ENCODE peak calls at places on chromosomes 13 and 19, in six cellular contexts. F, V, U, Z, I and Q are unnamed samples.

GRCh38 chr13:113393226-113393571 is 29.3 kb upstream of the GRTP1 start:
- DNase-seq in F (no peak), Z (no peak), I (no peak), V (no peak), U (no peak), Q (no peak)

GRCh38 chr19:5237190-5237780 is 103.3 kb downstream of the PTPRS start:
- DNase-seq in I (no peak), F (no peak), Z (no peak), U (no peak), V (no peak), Q (no peak)

GRCh38 chr13:98446234-98446621 is 130.7 kb downstream of the STK24 start:
- DNase-seq in F (no peak), I (no peak), Z (no peak), V (no peak), U (no peak), Q (no peak)

GRCh38 chr13:113776231-113777125 is 17.5 kb downstream of the TMEM255B start:
- DNase-seq in Z (no peak), F (no peak), V (no peak), I (no peak), U (no peak), Q (no peak)

GRCh38 chr19:14116918-14117578 is 514 bp downstream of the PRKACA start:
- DNase-seq in V (peak; percentile 17), U (no peak), I (no peak), Z (no peak), F (no peak), Q (peak; percentile 42)

GRCh38 chr19:38709119-38709518 is 35.2 kb downstream of the CAPN12 start:
- DNase-seq in F (no peak), Z (no peak), V (no peak), U (no peak), I (no peak), Q (no peak)

GRCh38 chr13:64087624-64088023 is 2672.0 kb upstream of the PCDH20 start:
- DNase-seq in F (no peak), U (no peak), I (no peak), V (no peak), Z (no peak), Q (no peak)

GRCh38 chr13:91280806-91281205 is 66.7 kb upstream of the MIR17HG start:
- DNase-seq in Z (no peak), V (no peak), U (no peak), F (no peak), I (no peak), Q (no peak)

GRCh38 chr13:109684836-109685602 is 101.4 kb downstream of the IRS2 start:
- DNase-seq in U (no peak), I (no peak), F (peak; percentile 64), Z (no peak), V (peak; percentile 96), Q (peak; percentile 41)

GRCh38 chr13:30739646-30740642 is 4.6 kb downstream of the ALOX5AP start:
- DNase-seq in F (peak; percentile 90), V (peak; percentile 97), I (peak; percentile 95), Z (no peak), U (peak; percentile 52), Q (no peak)

GRCh38 chr13:89267734-89268133 is 1596.6 kb downstream of the SLITRK5 start:
- DNase-seq in F (peak; percentile 5), U (no peak), V (no peak), Z (no peak), I (no peak), Q (no peak)

GRCh38 chr19:15038304-15038703 is 11.0 kb upstream of the CASP14 start:
- DNase-seq in U (no peak), Z (no peak), V (peak; percentile 98), F (no peak), I (no peak), Q (no peak)

GRCh38 chr13:72960541-72960940 is 98.3 kb upstream of the KLF5 start:
- DNase-seq in U (no peak), V (peak; percentile 88), Z (no peak), F (no peak), I (no peak), Q (peak; percentile 29)

GRCh38 chr19:741506-742131 is 9.3 kb upstream of the MISP start:
- DNase-seq in Z (no peak), F (no peak), V (no peak), U (no peak), I (no peak), Q (no peak)

GRCh38 chr13:51432576-51432975 is 20.3 kb downstream of the INTS6 start:
- DNase-seq in I (no peak), F (no peak), Z (no peak), V (no peak), U (no peak), Q (no peak)

GRCh38 chr13:20882206-20882605 is 20.3 kb downstream of the XPO4 start:
- DNase-seq in I (peak; percentile 8), F (no peak), U (no peak), Z (no peak), V (no peak), Q (no peak)

GRCh38 chr13:103607995-103608394 is 541.8 kb upstream of the SLC10A2 start:
- DNase-seq in I (no peak), U (no peak), V (no peak), Z (no peak), F (no peak), Q (no peak)

GRCh38 chr19:19817357-19817756 is 4.2 kb downstream of the ZNF506 start:
- DNase-seq in V (no peak), F (no peak), Z (no peak), I (no peak), U (no peak), Q (no peak)

GRCh38 chr13:26872444-26873173 is 112.0 kb upstream of the GPR12 start:
- DNase-seq in F (peak; percentile 24), U (peak; percentile 24), Z (peak; percentile 59), V (no peak), I (peak; percentile 31), Q (peak; percentile 77)

GRCh38 chr19:53192771-53193533 is at the start of gene ZNF665:
- DNase-seq in F (peak; percentile 88), U (no peak), V (peak; percentile 78), I (peak; percentile 82), Z (peak; percentile 56), Q (peak; percentile 93)

GRCh38 chr13:110938662-110939421 is 24.0 kb upstream of the ANKRD10 start:
- DNase-seq in Z (no peak), U (no peak), F (no peak), I (no peak), V (no peak), Q (no peak)

GRCh38 chr13:107834717-107835116 is 380.6 kb downstream of the LIG4 start:
- DNase-seq in I (peak; percentile 31), Z (no peak), F (no peak), V (no peak), U (no peak), Q (no peak)

GRCh38 chr13:33730147-33730546 is 87.8 kb upstream of the RFC3 start:
- DNase-seq in Z (no peak), I (no peak), F (no peak), V (no peak), U (no peak), Q (no peak)

GRCh38 chr13:33918199-33918932 is 100.4 kb downstream of the RFC3 start:
- DNase-seq in I (peak; percentile 71), V (peak; percentile 71), F (peak; percentile 87), U (no peak), Z (no peak), Q (no peak)

GRCh38 chr13:46565808-46566750 is 13.1 kb downstream of the LRCH1 start:
- DNase-seq in Z (no peak), F (no peak), U (no peak), V (no peak), I (no peak), Q (no peak)
- H3K4me2 ChIP-seq in Z (no peak overlapping the region), F (no peak overlapping the region), U (no peak overlapping the region), V (no peak overlapping the region), I (peak overlapping the region; percentile 4), Q (peak overlapping the region; percentile 49)

DNA sequence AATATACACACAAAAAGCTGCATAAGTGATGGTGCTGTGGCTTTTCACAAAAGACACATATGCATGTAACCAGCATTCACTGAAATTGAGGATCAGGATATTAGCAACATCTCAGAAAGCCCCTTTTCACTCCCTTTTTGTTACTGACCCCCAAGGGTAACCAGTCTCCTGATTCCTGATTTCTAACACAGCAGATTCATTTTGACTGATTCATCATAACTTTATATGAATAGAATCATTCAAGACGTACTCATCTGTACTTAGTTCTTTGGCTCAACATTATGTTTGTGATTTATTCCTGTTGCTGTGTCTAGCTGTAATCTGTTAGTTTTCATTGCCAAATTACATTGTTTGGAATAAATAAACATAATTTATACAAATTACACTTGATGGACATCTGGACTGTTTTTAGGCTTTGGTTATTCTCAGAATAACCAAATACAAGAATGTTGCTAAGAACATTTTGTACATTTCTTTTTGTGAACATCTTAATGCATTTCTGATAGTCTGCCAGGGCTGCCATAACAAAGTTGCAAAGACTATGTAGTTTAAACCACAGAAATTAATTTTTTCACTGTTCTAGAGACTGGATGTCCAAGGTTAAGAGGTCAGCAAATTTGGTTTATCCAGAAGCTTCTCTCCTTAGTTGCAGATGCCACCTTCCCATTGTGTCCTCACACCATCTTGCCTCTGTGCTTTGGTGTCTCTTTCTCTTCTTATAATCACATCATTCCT is 62.7 kb upstream of the EDNRB start:
- DNase-seq in I (peak; percentile 13), U (no peak), Z (no peak), V (no peak), F (peak; percentile 59), Q (no peak)
- H2AFZ ChIP-seq in I (no peak overlapping the region), U (no peak overlapping the region), Z (peak overlapping the region; percentile 70), V (peak overlapping the region; percentile 30), F (peak overlapping the region; percentile 40), Q (peak overlapping the region; percentile 14)

DNA sequence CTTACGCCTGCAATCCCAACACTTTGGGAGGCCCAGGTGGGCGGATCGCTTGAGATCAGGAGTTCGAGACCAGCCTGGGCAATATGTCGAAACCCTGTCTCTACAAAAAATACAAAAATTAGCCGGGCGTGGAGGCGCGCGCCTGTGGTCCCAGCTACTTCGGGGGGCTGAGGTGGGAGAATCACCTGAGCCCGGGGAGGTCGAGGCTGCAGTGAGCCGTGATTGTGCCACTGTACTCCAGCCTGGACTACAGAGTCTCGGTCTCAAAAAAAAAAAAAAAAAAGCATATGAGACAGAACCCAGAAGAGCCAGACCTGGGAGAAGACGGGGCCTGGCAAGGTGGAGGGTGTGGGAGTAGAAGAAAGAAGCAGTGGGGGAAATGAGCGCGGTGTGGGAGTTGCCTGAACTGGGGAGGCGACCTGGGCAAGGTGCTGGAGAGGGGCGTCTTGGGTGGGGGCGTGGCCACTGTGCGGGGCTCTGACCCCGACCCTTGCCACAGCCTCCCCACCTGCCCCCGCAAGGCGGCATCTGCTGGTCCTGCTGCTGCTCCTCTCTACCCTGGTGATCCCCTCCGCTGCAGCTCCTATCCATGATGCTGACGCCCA is 508 bp downstream of the DKKL1 start:
- DNase-seq in I (no peak), Z (no peak), V (no peak), F (no peak), U (no peak), Q (no peak)
- H3K4me2 ChIP-seq in I (peak overlapping the region; percentile 41), Z (peak overlapping the region; percentile 62), V (peak overlapping the region; percentile 75), F (peak overlapping the region; percentile 77), U (peak overlapping the region; percentile 100), Q (peak overlapping the region; percentile 71)

GRCh38 chr19:50357178-50358100 is 8.0 kb downstream of the NAPSA start:
- DNase-seq in I (peak; percentile 41), V (peak; percentile 45), U (no peak), Z (peak; percentile 36), F (peak; percentile 46), Q (peak; percentile 62)
- H2AFZ ChIP-seq in I (peak overlapping the region; percentile 90), V (peak overlapping the region; percentile 71), U (peak overlapping the region; percentile 63), Z (peak overlapping the region; percentile 53), F (peak overlapping the region; percentile 98), Q (no peak overlapping the region)

GRCh38 chr19:39825093-39825463 is 8.9 kb downstream of the DYRK1B start:
- DNase-seq in I (no peak), V (no peak), U (no peak), F (no peak), Z (no peak), Q (no peak)
- H3K4me2 ChIP-seq in I (no peak overlapping the region), V (no peak overlapping the region), U (no peak overlapping the region), F (peak overlapping the region; percentile 82), Z (peak overlapping the region; percentile 48), Q (peak overlapping the region; percentile 64)